ENCODE peak calls at places on chromosomes 2 and 18, in four cellular contexts. One of them, this sample, is unnamed.

GRCh38 chr2:238974510-238975166 is 126.8 kb downstream of the TWIST2 start:
- DNase-seq in transverse colon: no peak
- DNase-seq in CD4-positive, alpha-beta T cell: no peak
- DNase-seq in MCF 10A: peak
- DNase-seq in this sample: peak

GRCh38 chr2:46538393-46538792 is 59.0 kb downstream of the TMEM247 start:
- DNase-seq in transverse colon: no peak
- DNase-seq in CD4-positive, alpha-beta T cell: no peak
- DNase-seq in MCF 10A: peak
- DNase-seq in this sample: no peak

GRCh38 chr2:56217106-56217505 is 33.3 kb downstream of the CCDC85A start:
- DNase-seq in transverse colon: no peak
- DNase-seq in CD4-positive, alpha-beta T cell: no peak
- DNase-seq in MCF 10A: no peak
- DNase-seq in this sample: no peak

GRCh38 chr2:26764078-26764887 is at the start of gene SLC35F6:
- DNase-seq in transverse colon: peak
- DNase-seq in CD4-positive, alpha-beta T cell: peak
- DNase-seq in MCF 10A: peak
- DNase-seq in this sample: peak

GRCh38 chr18:58391113-58391892 is 237.6 kb downstream of the ALPK2 start:
- DNase-seq in transverse colon: no peak
- DNase-seq in CD4-positive, alpha-beta T cell: no peak
- DNase-seq in MCF 10A: no peak
- DNase-seq in this sample: no peak

GRCh38 chr2:163345795-163346573 is 389.8 kb downstream of the FIGN start:
- DNase-seq in transverse colon: no peak
- DNase-seq in CD4-positive, alpha-beta T cell: no peak
- DNase-seq in MCF 10A: peak
- DNase-seq in this sample: peak

GRCh38 chr2:26033270-26033768 is 565 bp upstream of the RAB10 start:
- DNase-seq in transverse colon: peak
- DNase-seq in CD4-positive, alpha-beta T cell: peak
- DNase-seq in MCF 10A: peak
- DNase-seq in this sample: peak

GRCh38 chr2:176392125-176392704 is 123.0 kb downstream of the MTX2 start:
- DNase-seq in transverse colon: no peak
- DNase-seq in CD4-positive, alpha-beta T cell: no peak
- DNase-seq in MCF 10A: no peak
- DNase-seq in this sample: no peak

GRCh38 chr2:168470188-168470879 is 14.3 kb downstream of the CERS6 start:
- DNase-seq in transverse colon: no peak
- DNase-seq in CD4-positive, alpha-beta T cell: no peak
- DNase-seq in MCF 10A: no peak
- DNase-seq in this sample: no peak

GRCh38 chr2:240991378-240992263 is 6.8 kb upstream of the SNED1 start:
- DNase-seq in transverse colon: peak
- DNase-seq in CD4-positive, alpha-beta T cell: no peak
- DNase-seq in MCF 10A: peak
- DNase-seq in this sample: peak

GRCh38 chr2:187442778-187443177 is 5.3 kb downstream of the CALCRL start:
- DNase-seq in transverse colon: no peak
- DNase-seq in CD4-positive, alpha-beta T cell: no peak
- DNase-seq in MCF 10A: no peak
- DNase-seq in this sample: no peak

GRCh38 chr2:101696272-101697123 is 1.0 kb upstream of the MAP4K4 start:
- DNase-seq in transverse colon: peak
- DNase-seq in CD4-positive, alpha-beta T cell: no peak
- DNase-seq in MCF 10A: peak
- DNase-seq in this sample: no peak

GRCh38 chr2:1854747-1855146 is 110.4 kb upstream of the PXDN start:
- DNase-seq in transverse colon: no peak
- DNase-seq in CD4-positive, alpha-beta T cell: no peak
- DNase-seq in MCF 10A: peak
- DNase-seq in this sample: no peak

GRCh38 chr18:36073676-36074075 is 6.3 kb upstream of the RPRD1A start:
- DNase-seq in transverse colon: no peak
- DNase-seq in CD4-positive, alpha-beta T cell: no peak
- DNase-seq in MCF 10A: no peak
- DNase-seq in this sample: no peak

GRCh38 chr2:189522435-189523151 is 58.0 kb downstream of the SLC40A1 start:
- DNase-seq in transverse colon: peak
- DNase-seq in CD4-positive, alpha-beta T cell: no peak
- DNase-seq in MCF 10A: no peak
- DNase-seq in this sample: no peak

GRCh38 chr2:190418717-190419116 is 10.6 kb downstream of the MFSD6 start:
- DNase-seq in transverse colon: no peak
- DNase-seq in CD4-positive, alpha-beta T cell: no peak
- DNase-seq in MCF 10A: no peak
- DNase-seq in this sample: no peak

GRCh38 chr2:24105816-24106215 is 17.3 kb downstream of the PFN4 start:
- DNase-seq in transverse colon: no peak
- DNase-seq in CD4-positive, alpha-beta T cell: no peak
- DNase-seq in MCF 10A: peak
- DNase-seq in this sample: no peak

GRCh38 chr2:196131949-196132925 is 39.1 kb downstream of the STK17B start:
- DNase-seq in transverse colon: no peak
- DNase-seq in CD4-positive, alpha-beta T cell: peak
- DNase-seq in MCF 10A: peak
- DNase-seq in this sample: no peak

GRCh38 chr2:196130039-196130825 is 41.1 kb downstream of the STK17B start:
- DNase-seq in transverse colon: no peak
- DNase-seq in CD4-positive, alpha-beta T cell: no peak
- DNase-seq in MCF 10A: peak
- DNase-seq in this sample: no peak

GRCh38 chr2:196136151-196136550 is 35.2 kb downstream of the STK17B start:
- DNase-seq in transverse colon: no peak
- DNase-seq in CD4-positive, alpha-beta T cell: no peak
- DNase-seq in MCF 10A: no peak
- DNase-seq in this sample: no peak

GRCh38 chr2:196128749-196129148 is 42.6 kb downstream of the STK17B start:
- DNase-seq in transverse colon: no peak
- DNase-seq in CD4-positive, alpha-beta T cell: no peak
- DNase-seq in MCF 10A: no peak
- DNase-seq in this sample: no peak

GRCh38 chr2:196131384-196131861 is 40.0 kb downstream of the STK17B start:
- DNase-seq in transverse colon: peak
- DNase-seq in CD4-positive, alpha-beta T cell: peak
- DNase-seq in MCF 10A: peak
- DNase-seq in this sample: peak
- TF ChIP-seq CTCF in transverse colon: peak
- TF ChIP-seq CTCF in CD4-positive, alpha-beta T cell: peak
- TF ChIP-seq CTCF in MCF 10A: peak
- TF ChIP-seq CTCF in this sample: peak

GRCh38 chr2:143175435-143175834 is 46.2 kb downstream of the ARHGAP15 start:
- DNase-seq in transverse colon: no peak
- DNase-seq in CD4-positive, alpha-beta T cell: no peak
- DNase-seq in MCF 10A: no peak
- DNase-seq in this sample: no peak

GRCh38 chr2:143176606-143177005 is 47.4 kb downstream of the ARHGAP15 start:
- DNase-seq in transverse colon: no peak
- DNase-seq in CD4-positive, alpha-beta T cell: no peak
- DNase-seq in MCF 10A: no peak
- DNase-seq in this sample: no peak

GRCh38 chr2:143177081-143177786 is 48.0 kb downstream of the ARHGAP15 start:
- DNase-seq in transverse colon: no peak
- DNase-seq in CD4-positive, alpha-beta T cell: no peak
- DNase-seq in MCF 10A: no peak
- DNase-seq in this sample: no peak

GRCh38 chr2:143169105-143169504 is 39.9 kb downstream of the ARHGAP15 start:
- DNase-seq in transverse colon: no peak
- DNase-seq in CD4-positive, alpha-beta T cell: no peak
- DNase-seq in MCF 10A: no peak
- DNase-seq in this sample: no peak

DNA sequence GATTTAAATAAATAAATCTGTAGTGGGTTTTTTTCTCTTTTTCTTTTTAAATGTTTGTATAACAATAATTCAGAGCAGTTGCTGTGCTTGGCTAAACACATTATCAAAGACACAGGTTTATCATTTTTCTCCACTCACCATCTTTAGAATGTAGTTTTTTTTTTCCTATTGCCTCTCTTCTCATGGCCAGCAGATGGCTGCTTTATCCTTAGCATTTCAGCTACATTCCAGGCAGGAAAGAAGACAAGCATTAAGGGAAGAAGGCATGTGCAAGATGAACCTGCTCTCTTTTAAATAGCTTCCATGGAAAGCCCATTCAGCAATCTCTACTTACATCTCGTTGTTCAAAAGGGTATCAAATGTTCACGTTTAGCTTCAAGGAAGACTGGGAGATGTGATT is 42.6 kb downstream of the ARHGAP15 start:
- DNase-seq in transverse colon: no peak
- DNase-seq in CD4-positive, alpha-beta T cell: no peak
- DNase-seq in MCF 10A: peak
- DNase-seq in this sample: peak
- TF ChIP-seq CTCF in transverse colon: no peak
- TF ChIP-seq CTCF in CD4-positive, alpha-beta T cell: no peak
- TF ChIP-seq CTCF in MCF 10A: no peak
- TF ChIP-seq CTCF in this sample: peak

DNA sequence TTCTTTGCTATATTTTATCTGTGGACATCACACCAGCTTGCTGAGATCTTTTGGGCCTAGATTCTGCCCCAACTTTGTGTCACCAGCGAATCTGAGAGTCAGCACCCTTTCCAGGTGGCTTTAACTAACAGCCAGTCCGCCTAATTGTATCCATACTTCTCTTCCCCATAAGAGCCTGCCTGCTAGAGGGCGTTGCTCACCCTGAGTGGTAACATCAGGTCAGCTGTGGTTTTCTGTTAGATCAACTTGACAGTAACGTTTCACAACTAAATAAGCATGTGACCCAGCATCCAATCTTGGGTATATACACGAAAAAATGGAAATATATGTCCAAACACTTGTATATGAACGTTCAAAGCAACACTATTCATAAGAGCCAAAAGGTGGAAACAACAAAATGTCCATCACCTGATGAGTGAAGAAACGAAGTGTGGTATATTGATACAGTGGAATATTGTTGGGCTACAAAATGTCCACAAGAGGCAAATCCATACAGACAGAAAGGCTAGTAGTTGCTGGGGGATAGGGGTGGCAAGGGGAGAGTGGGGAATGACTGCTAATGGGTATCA is 24.9 kb downstream of the EFHD1 start:
- DNase-seq in transverse colon: no peak
- DNase-seq in CD4-positive, alpha-beta T cell: no peak
- DNase-seq in MCF 10A: peak
- DNase-seq in this sample: no peak
- TF ChIP-seq CTCF in transverse colon: no peak
- TF ChIP-seq CTCF in CD4-positive, alpha-beta T cell: no peak
- TF ChIP-seq CTCF in MCF 10A: no peak
- TF ChIP-seq CTCF in this sample: peak

DNA sequence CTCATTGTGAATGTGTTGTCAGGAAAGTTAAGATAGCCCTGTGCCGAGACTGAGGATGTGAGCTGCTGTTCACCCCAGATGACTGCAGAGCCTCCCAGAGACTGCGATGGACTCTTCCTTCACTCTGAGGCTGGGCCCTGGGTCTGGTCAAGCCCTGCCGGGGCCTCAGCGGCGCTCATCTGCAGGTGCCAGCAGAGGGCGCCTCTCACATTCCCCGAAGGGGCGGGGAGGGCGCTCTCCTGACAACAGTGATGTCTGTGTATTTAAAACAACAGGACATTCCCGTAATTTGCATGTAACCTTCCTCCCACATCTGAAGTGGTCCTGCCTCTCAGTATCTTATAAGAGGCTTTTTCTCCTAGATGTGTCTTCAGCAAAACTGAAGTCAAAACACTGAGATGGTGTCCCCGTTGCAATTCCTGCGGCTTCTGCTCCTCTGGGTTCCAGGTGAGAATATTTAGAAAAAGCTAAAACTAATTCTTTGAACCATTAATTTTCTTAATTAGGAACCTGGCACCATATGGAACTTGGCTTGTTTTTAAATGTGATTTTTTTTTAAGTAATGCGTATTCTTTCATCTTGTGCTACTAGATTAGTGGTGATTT is 1377.9 kb downstream of the RPIA start:
- DNase-seq in transverse colon: peak
- DNase-seq in CD4-positive, alpha-beta T cell: no peak
- DNase-seq in MCF 10A: no peak
- DNase-seq in this sample: peak
- TF ChIP-seq CTCF in transverse colon: peak
- TF ChIP-seq CTCF in CD4-positive, alpha-beta T cell: no peak
- TF ChIP-seq CTCF in MCF 10A: no peak
- TF ChIP-seq CTCF in this sample: peak

GRCh38 chr2:233976690-233977294 is 59.6 kb downstream of the TRPM8 start:
- DNase-seq in transverse colon: no peak
- DNase-seq in CD4-positive, alpha-beta T cell: no peak
- DNase-seq in MCF 10A: peak
- DNase-seq in this sample: peak
- TF ChIP-seq CTCF in transverse colon: peak
- TF ChIP-seq CTCF in CD4-positive, alpha-beta T cell: peak
- TF ChIP-seq CTCF in MCF 10A: peak
- TF ChIP-seq CTCF in this sample: peak